ENCODE peak calls at places on chromosomes 7 and 10, in seven cellular contexts. M is mesenchymal stem cell, C is IMR-90, T is mesendoderm, U is trophoblast cell, X is neuronal stem cell, R is H1. G is an unnamed sample.

GRCh38 chr7:27132214-27132613 is 1.7 kb upstream of the HOXA4 start:
- DNase-seq in C (no peak), M (no peak), X (no peak), U (no peak), R (no peak), T (no peak), G (no peak)

GRCh38 chr10:112844681-112845080 is 105.4 kb upstream of the TCF7L2 start:
- DNase-seq in T (no peak), U (no peak), M (no peak), R (no peak), C (no peak), X (no peak), G (no peak)

GRCh38 chr7:113491305-113491704 is 373.0 kb upstream of the SMIM30 start:
- DNase-seq in R (no peak), U (no peak), M (no peak), T (no peak), C (no peak), X (no peak), G (no peak)

GRCh38 chr7:42432644-42433043 is 195.6 kb upstream of the GLI3 start:
- DNase-seq in X (no peak), T (no peak), R (no peak), C (no peak), M (no peak), U (peak; percentile 33), G (no peak)

GRCh38 chr10:24483701-24484100 is 240.0 kb downstream of the ARHGAP21 start:
- DNase-seq in X (peak; percentile 2), U (peak; percentile 98), R (no peak), C (peak; percentile 28), T (peak; percentile 78), M (peak; percentile 29), G (peak; percentile 56)

GRCh38 chr10:21523557-21524008 is 1.9 kb downstream of the SKIDA1 start:
- DNase-seq in M (peak; percentile 65), U (no peak), X (no peak), R (no peak), T (peak; percentile 85), C (peak; percentile 54), G (no peak)

GRCh38 chr7:30524545-30524944 is 19.9 kb upstream of the GGCT start:
- DNase-seq in X (no peak), T (no peak), C (no peak), R (no peak), M (peak; percentile 12), U (no peak), G (no peak)

GRCh38 chr7:71385362-71385761 is 253.4 kb downstream of the GALNT17 start:
- DNase-seq in U (no peak), X (no peak), R (no peak), T (peak; percentile 59), C (no peak), M (no peak), G (peak; percentile 36)

GRCh38 chr10:122248356-122249302 is 22.5 kb upstream of the BTBD16 start:
- DNase-seq in R (no peak), X (no peak), C (no peak), U (no peak), M (no peak), T (no peak), G (no peak)

GRCh38 chr7:120114626-120115025 is 158.3 kb upstream of the KCND2 start:
- DNase-seq in M (no peak), X (no peak), C (no peak), T (no peak), R (no peak), U (peak; percentile 14), G (no peak)

GRCh38 chr10:21257919-21258318 is 267.6 kb downstream of the SKIDA1 start:
- DNase-seq in U (peak; percentile 84), X (no peak), M (peak; percentile 20), T (no peak), C (peak; percentile 25), R (no peak), G (no peak)

GRCh38 chr7:55127622-55128081 is 108.8 kb downstream of the EGFR start:
- DNase-seq in U (no peak), C (peak; percentile 85), R (no peak), X (no peak), T (no peak), M (peak; percentile 56), G (no peak)

GRCh38 chr10:44878704-44879530 is 32.2 kb upstream of the TMEM72 start:
- DNase-seq in M (peak; percentile 86), U (peak; percentile 79), T (peak; percentile 97), X (peak; percentile 81), C (peak; percentile 82), R (peak; percentile 90), G (peak; percentile 96)

GRCh38 chr7:4962872-4963775 is 4.1 kb upstream of the MMD2 start:
- DNase-seq in X (no peak), T (no peak), U (no peak), R (no peak), M (no peak), C (no peak), G (no peak)

GRCh38 chr7:25028370-25028971 is 48.5 kb upstream of the OSBPL3 start:
- DNase-seq in X (no peak), M (peak; percentile 88), R (no peak), U (peak; percentile 97), C (peak; percentile 96), T (peak; percentile 65), G (no peak)

GRCh38 chr7:1777122-1777521 is 107.0 kb downstream of the ELFN1 start:
- DNase-seq in C (no peak), M (no peak), T (no peak), U (no peak), X (no peak), R (no peak), G (no peak)

GRCh38 chr10:88537337-88537736 is 45.8 kb downstream of the RNLS start:
- DNase-seq in X (no peak), U (no peak), R (no peak), C (peak; percentile 11), T (no peak), M (no peak), G (no peak)

GRCh38 chr7:23833405-23833804 is 123.4 kb downstream of the STK31 start:
- DNase-seq in X (no peak), T (no peak), U (no peak), R (no peak), M (no peak), C (no peak), G (no peak)

GRCh38 chr7:94190599-94191061 is 186.5 kb upstream of the BET1 start:
- DNase-seq in C (peak; percentile 98), X (no peak), R (no peak), U (no peak), T (no peak), M (peak; percentile 95), G (no peak)

GRCh38 chr7:7675686-7676085 is 35.1 kb downstream of the UMAD1 start:
- DNase-seq in C (no peak), X (no peak), T (no peak), M (no peak), R (no peak), U (no peak), G (no peak)

GRCh38 chr7:98372993-98373392 is 27.9 kb downstream of the BAIAP2L1 start:
- DNase-seq in X (no peak), U (no peak), R (no peak), M (peak; percentile 56), T (no peak), C (peak; percentile 81), G (no peak)

GRCh38 chr10:106043833-106044232 is 1120.7 kb downstream of the SORCS1 start:
- DNase-seq in T (peak; percentile 8), M (peak; percentile 2), R (no peak), X (no peak), C (peak; percentile 2), U (no peak), G (no peak)

GRCh38 chr10:22022257-22023051 is 18.9 kb upstream of the DNAJC1 start:
- DNase-seq in T (no peak), U (peak; percentile 23), M (peak; percentile 48), C (no peak), R (no peak), X (no peak), G (no peak)

GRCh38 chr10:126569513-126570447 is 100.7 kb downstream of the C10orf90 start:
- DNase-seq in U (peak; percentile 73), T (peak; percentile 73), M (peak; percentile 80), R (no peak), X (no peak), C (peak; percentile 85), G (no peak)

GRCh38 chr7:6705959-6706665 is 635 bp downstream of the ZNF12 start:
- DNase-seq in R (no peak), T (peak; percentile 60), C (peak; percentile 33), U (peak; percentile 41), M (peak; percentile 60), X (no peak), G (peak; percentile 35)

GRCh38 chr10:114603943-114604342 is 54.1 kb downstream of the ABLIM1 start:
- DNase-seq in T (no peak), X (no peak), M (peak; percentile 28), U (no peak), R (no peak), C (no peak), G (no peak)

GRCh38 chr7:1708640-1709249 is 38.7 kb downstream of the ELFN1 start:
- DNase-seq in C (no peak), T (no peak), X (no peak), U (no peak), M (no peak), R (peak; percentile 26), G (peak; percentile 12)

GRCh38 chr10:43204943-43205671 is 61.8 kb downstream of the RASGEF1A start:
- DNase-seq in X (peak; percentile 33), T (peak; percentile 90), U (peak; percentile 64), M (peak; percentile 67), R (peak; percentile 74), C (peak; percentile 48), G (peak; percentile 91)

GRCh38 chr10:61791216-61791615 is 110.3 kb upstream of the ARID5B start:
- DNase-seq in R (no peak), M (peak; percentile 47), C (peak; percentile 80), X (no peak), T (no peak), U (no peak), G (no peak)

GRCh38 chr10:123748711-123749110 is 82.6 kb downstream of the GPR26 start:
- DNase-seq in C (no peak), M (no peak), R (no peak), U (no peak), T (no peak), X (no peak), G (no peak)
- H3K18ac ChIP-seq in C (no peak overlapping the region), M (no peak overlapping the region), R (peak overlapping the region; percentile 21), U (no peak overlapping the region), T (no peak overlapping the region), X (peak overlapping the region; percentile 61), G (no peak overlapping the region)

GRCh38 chr7:81233208-81233940 is 314.5 kb upstream of the SEMA3C start:
- DNase-seq in U (no peak), R (no peak), C (no peak), M (no peak), T (no peak), X (no peak), G (no peak)
- H3K23ac ChIP-seq in U (no peak overlapping the region), R (no peak overlapping the region), C (no peak overlapping the region), M (peak overlapping the region; percentile 73), T (no peak overlapping the region), X (peak overlapping the region; percentile 65), G (no peak overlapping the region)

GRCh38 chr10:75597691-75598455 is 166.4 kb downstream of the LRMDA start:
- DNase-seq in C (no peak), T (no peak), X (no peak), M (no peak), R (no peak), U (no peak), G (no peak)
- H3K18ac ChIP-seq in C (no peak overlapping the region), T (no peak overlapping the region), X (no peak overlapping the region), M (no peak overlapping the region), R (no peak overlapping the region), U (no peak overlapping the region), G (no peak overlapping the region)

GRCh38 chr10:2993636-2994035 is 73.7 kb upstream of the PFKP start:
- DNase-seq in C (no peak), U (no peak), M (no peak), T (no peak), X (no peak), R (no peak), G (no peak)
- H3K23ac ChIP-seq in C (no peak overlapping the region), U (no peak overlapping the region), M (no peak overlapping the region), T (no peak overlapping the region), X (no peak overlapping the region), R (no peak overlapping the region), G (no peak overlapping the region)